ENCODE peak calls at places on chromosome 16, in seven cellular contexts. D is endodermal cell, R is colonic mucosa, Z is ACHN, Q is NCI-H146, H is heart left ventricle, C is fibroblast of the aortic adventitia. X is an unnamed sample.

GRCh38 chr16:67944690-67945391 is 921 bp upstream of the LCAT start:
- DNase-seq in D (no peak), R (no peak), Z (no peak), Q (no peak), H (no peak), C (no peak), X (no peak)

GRCh38 chr16:1556254-1556653 is 22.8 kb downstream of the TMEM204 start:
- DNase-seq in D (no peak), R (no peak), Z (no peak), Q (no peak), H (no peak), C (no peak), X (no peak)

GRCh38 chr16:49620158-49620867 is 235.6 kb downstream of the ZNF423 start:
- DNase-seq in D (peak), R (peak), Z (peak), Q (no peak), H (peak), C (peak), X (peak)

GRCh38 chr16:80569440-80570105 is 28.8 kb downstream of the DYNLRB2 start:
- DNase-seq in D (no peak), R (no peak), Z (peak), Q (no peak), H (no peak), C (peak), X (no peak)

GRCh38 chr16:716250-716607 is 1.3 kb downstream of the METRN start:
- DNase-seq in D (peak), R (no peak), Z (peak), Q (peak), H (no peak), C (peak), X (no peak)

GRCh38 chr16:2664522-2665096 is 17.7 kb upstream of the KCTD5 start:
- DNase-seq in D (no peak), R (no peak), Z (no peak), Q (no peak), H (no peak), C (no peak), X (peak)

GRCh38 chr16:3938843-3939624 is 58.5 kb upstream of the CREBBP start:
- DNase-seq in D (peak), R (peak), Z (peak), Q (peak), H (peak), C (peak), X (peak)

GRCh38 chr16:30659507-30660423 is 1.5 kb downstream of the FBRS start:
- DNase-seq in D (peak), R (peak), Z (no peak), Q (peak), H (peak), C (no peak), X (peak)

GRCh38 chr16:56191807-56192643 is 736 bp downstream of the GNAO1 start:
- DNase-seq in D (peak), R (no peak), Z (no peak), Q (peak), H (no peak), C (no peak), X (no peak)

GRCh38 chr16:78353610-78354009 is 254.2 kb downstream of the WWOX start:
- DNase-seq in D (peak), R (no peak), Z (no peak), Q (no peak), H (no peak), C (no peak), X (no peak)